ENCODE peak calls at places on chromosomes 12 and 14, in four cellular contexts. One of them, this sample, is unnamed.

GRCh38 chr12:112537710-112538396 is 119.1 kb downstream of the PTPN11 start:
- DNase-seq in HepG2: peak; percentile 56
- DNase-seq in GM12878: no peak
- DNase-seq in H1: no peak
- DNase-seq in this sample: peak; percentile 76

GRCh38 chr12:47835017-47835830 is 15.5 kb upstream of the HDAC7 start:
- DNase-seq in GM12878: no peak
- DNase-seq in HepG2: no peak
- DNase-seq in H1: no peak
- DNase-seq in this sample: no peak

GRCh38 chr12:53410951-53411350 is 12.7 kb upstream of the AMHR2 start:
- DNase-seq in H1: no peak
- DNase-seq in HepG2: no peak
- DNase-seq in GM12878: no peak
- DNase-seq in this sample: no peak

GRCh38 chr12:50845021-50845647 is 2.4 kb downstream of the TMPRSS12 start:
- DNase-seq in HepG2: no peak
- DNase-seq in GM12878: no peak
- DNase-seq in H1: no peak
- DNase-seq in this sample: no peak

GRCh38 chr14:55913324-55914035 is 204.7 kb upstream of the PELI2 start:
- DNase-seq in HepG2: no peak
- DNase-seq in H1: no peak
- DNase-seq in GM12878: no peak
- DNase-seq in this sample: no peak

GRCh38 chr14:50844397-50844796 is 13.4 kb upstream of the NIN start:
- DNase-seq in HepG2: no peak
- DNase-seq in H1: no peak
- DNase-seq in GM12878: no peak
- DNase-seq in this sample: no peak

GRCh38 chr14:85764809-85765208 is 234.9 kb downstream of the FLRT2 start:
- DNase-seq in H1: no peak
- DNase-seq in GM12878: no peak
- DNase-seq in HepG2: no peak
- DNase-seq in this sample: no peak

GRCh38 chr12:131190965-131191364 is 237.3 kb downstream of the ADGRD1 start:
- DNase-seq in HepG2: no peak
- DNase-seq in H1: no peak
- DNase-seq in GM12878: no peak
- DNase-seq in this sample: no peak

GRCh38 chr14:34368115-34368970 is 93.7 kb downstream of the SPTSSA start:
- DNase-seq in GM12878: no peak
- DNase-seq in HepG2: peak; percentile 84
- DNase-seq in H1: no peak
- DNase-seq in this sample: no peak

GRCh38 chr12:132161796-132162507 is 17.7 kb downstream of the NOC4L start:
- DNase-seq in H1: no peak
- DNase-seq in HepG2: no peak
- DNase-seq in GM12878: no peak
- DNase-seq in this sample: no peak

GRCh38 chr14:86797075-86797351 is 1196.0 kb downstream of the GALC start:
- DNase-seq in H1: no peak
- DNase-seq in GM12878: no peak
- DNase-seq in HepG2: no peak
- DNase-seq in this sample: no peak

GRCh38 chr14:69685716-69686115 is 74.3 kb downstream of the SUSD6 start:
- DNase-seq in H1: no peak
- DNase-seq in GM12878: no peak
- DNase-seq in HepG2: peak; percentile 62
- DNase-seq in this sample: no peak

GRCh38 chr12:20369164-20370000 is 1.0 kb downstream of the PDE3A start:
- DNase-seq in HepG2: no peak
- DNase-seq in GM12878: no peak
- DNase-seq in H1: peak; percentile 85
- DNase-seq in this sample: peak; percentile 71

GRCh38 chr12:47272412-47273190 is 192.8 kb upstream of the AMIGO2 start:
- DNase-seq in HepG2: no peak
- DNase-seq in GM12878: no peak
- DNase-seq in H1: no peak
- DNase-seq in this sample: no peak

GRCh38 chr12:122449317-122449716 is 26.8 kb upstream of the CLIP1 start:
- DNase-seq in H1: no peak
- DNase-seq in GM12878: no peak
- DNase-seq in HepG2: peak; percentile 82
- DNase-seq in this sample: no peak
- TF ChIP-seq YY1 in H1: no peak
- TF ChIP-seq YY1 in GM12878: no peak
- TF ChIP-seq YY1 in HepG2: no peak
- TF ChIP-seq YY1 in this sample: no peak

GRCh38 chr14:101197595-101198397 is 294.3 kb upstream of the RTL1 start:
- DNase-seq in HepG2: no peak
- DNase-seq in H1: no peak
- DNase-seq in GM12878: no peak
- DNase-seq in this sample: no peak
- TF ChIP-seq SUZ12 in HepG2: no peak
- TF ChIP-seq SUZ12 in H1: no peak
- TF ChIP-seq SUZ12 in GM12878: no peak
- TF ChIP-seq SUZ12 in this sample: no peak

GRCh38 chr12:101351682-101352081 is 55.9 kb downstream of the ARL1 start:
- DNase-seq in HepG2: no peak
- DNase-seq in H1: no peak
- DNase-seq in GM12878: no peak
- DNase-seq in this sample: no peak
- TF ChIP-seq YY1 in HepG2: no peak
- TF ChIP-seq YY1 in H1: no peak
- TF ChIP-seq YY1 in GM12878: no peak
- TF ChIP-seq YY1 in this sample: no peak

GRCh38 chr12:106079148-106079738 is 59.5 kb downstream of the NUAK1 start:
- DNase-seq in GM12878: no peak
- DNase-seq in HepG2: no peak
- DNase-seq in H1: no peak
- DNase-seq in this sample: no peak

GRCh38 chr12:106080786-106081185 is 58.0 kb downstream of the NUAK1 start:
- DNase-seq in HepG2: no peak
- DNase-seq in H1: no peak
- DNase-seq in GM12878: no peak
- DNase-seq in this sample: no peak

GRCh38 chr12:106081606-106082005 is 57.1 kb downstream of the NUAK1 start:
- DNase-seq in GM12878: no peak
- DNase-seq in HepG2: peak; percentile 54
- DNase-seq in H1: no peak
- DNase-seq in this sample: no peak

GRCh38 chr12:106078358-106079025 is 60.3 kb downstream of the NUAK1 start:
- DNase-seq in GM12878: no peak
- DNase-seq in HepG2: no peak
- DNase-seq in H1: no peak
- DNase-seq in this sample: no peak

DNA sequence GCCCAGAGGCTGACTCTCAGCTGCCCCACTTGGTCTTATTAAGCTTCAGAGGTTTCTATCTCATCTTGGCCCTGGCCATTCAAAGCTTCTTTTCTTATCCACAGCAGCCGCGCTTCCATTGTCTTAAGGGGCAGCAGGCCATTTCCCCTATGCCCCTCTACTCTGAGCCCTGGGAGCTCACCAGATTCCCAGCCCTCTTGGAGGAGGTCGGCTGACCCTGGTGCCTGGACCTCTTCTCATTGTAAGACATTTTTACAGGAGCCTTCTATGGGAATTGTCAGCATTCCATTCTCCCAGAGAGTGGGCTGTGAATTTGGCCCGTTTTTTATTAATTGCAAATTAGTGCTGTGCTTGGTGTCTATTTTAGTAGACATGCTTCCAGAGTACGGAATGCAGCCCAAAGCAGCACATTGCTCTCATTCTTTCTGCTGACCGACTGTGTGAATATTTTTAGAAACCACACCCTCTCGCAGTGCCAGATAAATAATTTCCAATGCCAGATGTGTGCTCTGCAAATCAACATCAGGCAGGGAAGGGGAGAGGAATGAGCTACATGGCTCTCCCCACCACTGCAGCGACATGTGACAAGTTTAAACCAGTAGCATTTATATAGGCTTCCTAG is 58.5 kb downstream of the NUAK1 start:
- DNase-seq in GM12878: no peak
- DNase-seq in H1: no peak
- DNase-seq in HepG2: no peak
- DNase-seq in this sample: no peak
- TF ChIP-seq SUZ12 in GM12878: no peak
- TF ChIP-seq SUZ12 in H1: no peak
- TF ChIP-seq SUZ12 in HepG2: no peak
- TF ChIP-seq SUZ12 in this sample: no peak

DNA sequence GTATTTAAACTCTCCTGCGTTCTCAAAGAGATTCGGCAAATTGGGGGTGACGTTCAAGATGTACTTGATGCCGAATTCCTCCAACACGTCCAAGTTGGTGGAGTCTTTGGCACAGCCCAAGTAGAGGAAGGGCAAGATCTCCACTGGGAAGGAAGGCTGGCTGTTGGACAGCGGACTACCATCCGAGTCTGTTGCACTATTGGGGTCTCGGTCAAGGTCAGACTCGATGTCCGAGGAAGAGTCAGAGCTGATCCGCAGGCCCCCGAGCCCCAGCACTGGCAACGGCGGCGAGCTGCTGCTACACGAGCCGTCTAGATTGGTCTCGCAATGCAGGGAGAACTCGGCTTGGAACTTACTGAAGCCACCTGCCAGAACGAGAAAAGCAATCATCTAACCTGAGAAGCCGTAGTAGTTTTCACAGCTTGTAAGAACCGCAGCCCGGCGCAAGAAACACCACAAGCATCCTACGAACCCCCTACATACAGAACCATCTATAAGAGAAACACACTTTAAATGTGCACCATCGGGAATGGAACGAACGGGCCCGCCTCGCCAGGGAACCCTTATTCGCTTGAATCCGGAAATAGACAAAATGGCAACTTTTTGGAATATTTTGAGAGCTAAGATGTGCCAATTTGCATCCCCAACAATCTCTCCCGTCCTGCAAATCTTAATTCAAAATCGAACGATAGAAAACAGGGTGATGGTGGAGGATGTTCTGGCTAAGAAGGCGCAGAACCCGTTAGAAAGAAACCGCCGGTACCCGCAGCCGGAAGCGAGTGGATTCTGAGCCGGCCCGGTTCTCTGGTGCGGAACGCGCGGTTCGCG is 1.4 kb downstream of the DUSP6 start:
- DNase-seq in HepG2: no peak
- DNase-seq in GM12878: no peak
- DNase-seq in H1: no peak
- DNase-seq in this sample: no peak
- TF ChIP-seq YY1 in HepG2: no peak
- TF ChIP-seq YY1 in GM12878: no peak
- TF ChIP-seq YY1 in H1: no peak
- TF ChIP-seq YY1 in this sample: no peak

GRCh38 chr12:49680075-49680474 is 27.1 kb downstream of the FMNL3 start:
- DNase-seq in HepG2: no peak
- DNase-seq in GM12878: no peak
- DNase-seq in H1: no peak
- DNase-seq in this sample: no peak
- TF ChIP-seq SUZ12 in HepG2: no peak
- TF ChIP-seq SUZ12 in GM12878: no peak
- TF ChIP-seq SUZ12 in H1: no peak
- TF ChIP-seq SUZ12 in this sample: no peak

DNA sequence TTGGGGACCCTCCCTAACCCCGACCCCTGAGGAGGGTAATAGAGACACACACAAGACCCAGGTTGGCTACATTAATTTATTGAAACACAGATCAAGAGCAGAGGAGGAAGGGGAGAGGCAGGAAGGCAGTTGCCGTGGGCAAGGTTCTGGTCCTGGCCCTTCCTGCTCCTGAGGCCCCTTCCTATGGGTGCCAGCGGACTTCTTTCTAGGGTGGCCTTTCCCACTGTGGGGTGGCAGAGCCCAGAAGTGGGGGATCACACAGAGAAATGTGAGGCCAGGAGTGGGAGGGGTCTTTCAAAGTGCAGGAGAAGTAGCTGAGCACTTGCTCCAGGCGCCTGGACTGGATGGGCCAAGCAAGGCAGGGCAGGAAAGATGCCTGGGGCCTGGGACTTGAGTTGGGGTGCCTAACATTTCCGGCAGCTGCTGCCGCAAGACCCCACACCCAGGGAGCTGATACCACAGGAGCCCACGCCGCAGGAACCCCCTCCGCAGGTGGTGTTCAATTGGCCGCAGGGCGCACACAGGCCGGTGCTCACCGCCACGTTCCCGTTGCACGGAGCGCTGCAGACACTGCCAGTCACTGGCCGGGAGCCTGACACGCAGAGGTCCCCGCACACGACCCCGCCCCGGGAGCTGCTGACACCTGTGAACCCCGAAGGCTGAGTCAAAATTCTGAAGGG is 5.3 kb downstream of the KRT81 start:
- DNase-seq in H1: no peak
- DNase-seq in HepG2: no peak
- DNase-seq in GM12878: no peak
- DNase-seq in this sample: no peak
- TF ChIP-seq YY1 in H1: no peak
- TF ChIP-seq YY1 in HepG2: no peak
- TF ChIP-seq YY1 in GM12878: no peak
- TF ChIP-seq YY1 in this sample: no peak

GRCh38 chr14:99734406-99735051 is 50.4 kb downstream of the CYP46A1 start:
- DNase-seq in GM12878: no peak
- DNase-seq in HepG2: no peak
- DNase-seq in H1: no peak
- DNase-seq in this sample: no peak
- TF ChIP-seq SUZ12 in GM12878: no peak
- TF ChIP-seq SUZ12 in HepG2: no peak
- TF ChIP-seq SUZ12 in H1: no peak
- TF ChIP-seq SUZ12 in this sample: no peak

This sample was measured in NT2/D1.